ENCODE peak calls at places on chromosome 21, in five cellular contexts. One of them, this sample, is unnamed.

GRCh38 chr21:46561448-46562095 is 43.3 kb downstream of the S100B start:
- DNase-seq in esophagus squamous epithelium: no peak
- DNase-seq in dorsolateral prefrontal cortex: no peak
- DNase-seq in IMR-90: no peak
- DNase-seq in AG04450: no peak
- DNase-seq in this sample: no peak

GRCh38 chr21:39681257-39681656 is 63.7 kb upstream of the IGSF5 start:
- DNase-seq in esophagus squamous epithelium: no peak
- DNase-seq in dorsolateral prefrontal cortex: no peak
- DNase-seq in IMR-90: no peak
- DNase-seq in AG04450: no peak
- DNase-seq in this sample: no peak

GRCh38 chr21:39736716-39737115 is 8.3 kb upstream of the IGSF5 start:
- DNase-seq in esophagus squamous epithelium: no peak
- DNase-seq in dorsolateral prefrontal cortex: no peak
- DNase-seq in IMR-90: no peak
- DNase-seq in AG04450: no peak
- DNase-seq in this sample: no peak

GRCh38 chr21:26920055-26920454 is 46.8 kb downstream of the ADAMTS5 start:
- DNase-seq in esophagus squamous epithelium: no peak
- DNase-seq in dorsolateral prefrontal cortex: no peak
- DNase-seq in IMR-90: peak
- DNase-seq in AG04450: no peak
- DNase-seq in this sample: no peak

GRCh38 chr21:17679002-17679600 is 66.4 kb upstream of the BTG3 start:
- DNase-seq in esophagus squamous epithelium: no peak
- DNase-seq in dorsolateral prefrontal cortex: no peak
- DNase-seq in IMR-90: peak
- DNase-seq in AG04450: peak
- DNase-seq in this sample: no peak

GRCh38 chr21:29102791-29103257 is 27.6 kb upstream of the MAP3K7CL start:
- DNase-seq in esophagus squamous epithelium: no peak
- DNase-seq in dorsolateral prefrontal cortex: no peak
- DNase-seq in IMR-90: peak
- DNase-seq in AG04450: no peak
- DNase-seq in this sample: no peak

GRCh38 chr21:25974937-25975336 is 195.6 kb downstream of the APP start:
- DNase-seq in esophagus squamous epithelium: no peak
- DNase-seq in dorsolateral prefrontal cortex: no peak
- DNase-seq in IMR-90: no peak
- DNase-seq in AG04450: no peak
- DNase-seq in this sample: no peak

GRCh38 chr21:14880922-14881321 is 183.9 kb downstream of the NRIP1 start:
- DNase-seq in esophagus squamous epithelium: no peak
- DNase-seq in dorsolateral prefrontal cortex: no peak
- DNase-seq in IMR-90: peak
- DNase-seq in AG04450: no peak
- DNase-seq in this sample: no peak

GRCh38 chr21:17777321-17777720 is 41.8 kb downstream of the C21orf91 start:
- DNase-seq in esophagus squamous epithelium: no peak
- DNase-seq in dorsolateral prefrontal cortex: no peak
- DNase-seq in IMR-90: no peak
- DNase-seq in AG04450: no peak
- DNase-seq in this sample: no peak

GRCh38 chr21:33588485-33589335 is at the start of gene DONSON:
- DNase-seq in esophagus squamous epithelium: peak
- DNase-seq in dorsolateral prefrontal cortex: peak
- DNase-seq in IMR-90: peak
- DNase-seq in AG04450: peak
- DNase-seq in this sample: peak
- H3K27ac ChIP-seq in esophagus squamous epithelium: peak
- H3K27ac ChIP-seq in dorsolateral prefrontal cortex: peak
- H3K27ac ChIP-seq in IMR-90: peak
- H3K27ac ChIP-seq in AG04450: peak
- H3K27ac ChIP-seq in this sample: peak

DNA sequence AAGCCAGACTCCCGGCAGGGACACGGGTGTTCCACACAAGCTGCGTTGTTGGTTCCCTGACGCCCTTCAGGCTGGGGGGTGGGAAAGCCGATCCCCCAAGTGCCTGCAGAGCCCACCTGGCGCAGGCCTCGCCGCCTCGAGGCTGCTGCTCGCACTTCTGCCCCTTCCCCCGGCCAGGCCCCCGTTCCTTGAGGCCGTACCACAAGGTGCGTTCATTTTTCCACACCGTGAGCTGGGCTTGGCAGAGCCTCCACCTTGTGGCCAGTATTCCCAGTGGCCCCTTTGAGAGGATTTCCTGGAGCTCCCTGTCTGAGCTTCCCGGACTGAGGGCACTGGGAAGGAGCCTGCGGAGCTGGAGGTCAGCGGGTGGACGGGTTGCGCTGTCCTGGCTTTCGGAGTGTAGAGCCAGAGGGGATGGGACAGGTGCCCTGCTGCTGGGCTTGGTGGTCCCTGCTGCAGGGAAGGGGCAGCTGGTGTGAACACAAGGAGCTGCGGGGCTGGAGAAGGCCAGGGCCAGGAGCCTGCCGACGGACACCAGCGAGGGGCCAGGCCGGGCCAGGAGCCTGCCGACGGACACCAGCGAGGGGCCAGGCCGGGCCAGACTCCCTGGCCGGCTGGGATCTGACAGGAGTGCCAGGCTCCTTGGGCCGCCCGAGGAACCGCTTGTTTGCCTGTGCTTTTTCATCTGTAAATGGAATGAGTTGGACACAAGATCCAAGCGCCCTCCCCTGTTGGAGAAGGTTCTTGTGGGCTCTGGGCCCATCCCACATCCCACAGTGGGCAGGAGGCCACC is 18.4 kb downstream of the PDXK start:
- DNase-seq in esophagus squamous epithelium: no peak
- DNase-seq in dorsolateral prefrontal cortex: no peak
- DNase-seq in IMR-90: no peak
- DNase-seq in AG04450: no peak
- DNase-seq in this sample: no peak
- TF ChIP-seq CTCF in esophagus squamous epithelium: no peak
- TF ChIP-seq CTCF in dorsolateral prefrontal cortex: no peak
- TF ChIP-seq CTCF in IMR-90: no peak
- TF ChIP-seq CTCF in AG04450: no peak
- TF ChIP-seq CTCF in this sample: no peak

GRCh38 chr21:44406953-44407352 is 48.4 kb upstream of the LRRC3 start:
- DNase-seq in esophagus squamous epithelium: no peak
- DNase-seq in dorsolateral prefrontal cortex: no peak
- DNase-seq in IMR-90: no peak
- DNase-seq in AG04450: no peak
- DNase-seq in this sample: no peak
- H3K27ac ChIP-seq in esophagus squamous epithelium: no peak
- H3K27ac ChIP-seq in dorsolateral prefrontal cortex: no peak
- H3K27ac ChIP-seq in IMR-90: no peak
- H3K27ac ChIP-seq in AG04450: no peak
- H3K27ac ChIP-seq in this sample: no peak

GRCh38 chr21:41957991-41958766 is 4.4 kb upstream of the C2CD2 start:
- DNase-seq in esophagus squamous epithelium: no peak
- DNase-seq in dorsolateral prefrontal cortex: peak
- DNase-seq in IMR-90: peak
- DNase-seq in AG04450: peak
- DNase-seq in this sample: no peak
- TF ChIP-seq CTCF in esophagus squamous epithelium: peak
- TF ChIP-seq CTCF in dorsolateral prefrontal cortex: peak
- TF ChIP-seq CTCF in IMR-90: peak
- TF ChIP-seq CTCF in AG04450: peak
- TF ChIP-seq CTCF in this sample: no peak

DNA sequence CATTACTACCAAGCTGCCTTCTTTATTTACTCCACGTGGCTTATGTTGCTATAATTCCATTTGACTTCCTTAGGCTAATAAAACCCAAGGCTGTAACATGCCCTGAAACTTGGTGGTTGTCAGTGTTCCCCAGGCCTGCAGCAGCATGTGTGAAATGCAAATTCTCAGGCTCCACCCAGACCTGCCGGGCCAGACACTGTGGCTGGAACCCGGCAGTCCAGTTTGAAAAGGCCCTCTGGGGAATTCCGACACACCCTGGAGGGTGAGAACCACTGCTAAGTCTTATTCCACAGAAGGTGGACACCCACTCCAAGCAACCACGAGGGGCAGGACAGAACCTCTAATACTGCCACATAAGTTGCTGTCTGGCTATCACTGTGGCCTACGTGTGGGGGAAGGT is 41.4 kb downstream of the URB1 start:
- DNase-seq in esophagus squamous epithelium: no peak
- DNase-seq in dorsolateral prefrontal cortex: no peak
- DNase-seq in IMR-90: no peak
- DNase-seq in AG04450: no peak
- DNase-seq in this sample: no peak
- H3K27ac ChIP-seq in esophagus squamous epithelium: peak
- H3K27ac ChIP-seq in dorsolateral prefrontal cortex: no peak
- H3K27ac ChIP-seq in IMR-90: no peak
- H3K27ac ChIP-seq in AG04450: no peak
- H3K27ac ChIP-seq in this sample: no peak

This sample was measured in CD4-positive, alpha-beta T cell.